ENCODE peak calls at places on chromosomes 6 and 20, in six cellular contexts. One of them, this sample, is unnamed.

GRCh38 chr6:70956451-70957283 is at the start of gene B3GAT2:
- DNase-seq in cardiac muscle cell: peak; percentile 25
- DNase-seq in ovary: peak; percentile 18
- DNase-seq in hepatocyte: peak; percentile 47
- DNase-seq in lower lobe of right lung: no peak
- DNase-seq in neural progenitor cell: peak; percentile 79
- DNase-seq in this sample: no peak

GRCh38 chr20:8043687-8044278 is 24.2 kb upstream of the TMX4 start:
- DNase-seq in ovary: no peak
- DNase-seq in hepatocyte: peak; percentile 82
- DNase-seq in neural progenitor cell: peak; percentile 71
- DNase-seq in cardiac muscle cell: peak; percentile 76
- DNase-seq in lower lobe of right lung: no peak
- DNase-seq in this sample: peak; percentile 43

GRCh38 chr6:90295854-90296345 is 743 bp downstream of the BACH2 start:
- DNase-seq in hepatocyte: peak; percentile 80
- DNase-seq in ovary: peak; percentile 86
- DNase-seq in lower lobe of right lung: peak; percentile 58
- DNase-seq in cardiac muscle cell: peak; percentile 71
- DNase-seq in neural progenitor cell: peak; percentile 83
- DNase-seq in this sample: peak; percentile 70

GRCh38 chr20:46139908-46140482 is 21.9 kb downstream of the CD40 start:
- DNase-seq in cardiac muscle cell: no peak
- DNase-seq in ovary: no peak
- DNase-seq in lower lobe of right lung: no peak
- DNase-seq in hepatocyte: no peak
- DNase-seq in neural progenitor cell: peak; percentile 41
- DNase-seq in this sample: no peak

GRCh38 chr6:31414771-31415270 is 11.4 kb downstream of the MICA start:
- DNase-seq in neural progenitor cell: no peak
- DNase-seq in hepatocyte: no peak
- DNase-seq in lower lobe of right lung: no peak
- DNase-seq in cardiac muscle cell: no peak
- DNase-seq in ovary: no peak
- DNase-seq in this sample: no peak

GRCh38 chr6:111880181-111880944 is 7.1 kb upstream of the FYN start:
- DNase-seq in hepatocyte: no peak
- DNase-seq in lower lobe of right lung: no peak
- DNase-seq in neural progenitor cell: no peak
- DNase-seq in cardiac muscle cell: peak; percentile 25
- DNase-seq in ovary: no peak
- DNase-seq in this sample: no peak

GRCh38 chr20:51315390-51315789 is 227.1 kb downstream of the NFATC2 start:
- DNase-seq in lower lobe of right lung: no peak
- DNase-seq in cardiac muscle cell: no peak
- DNase-seq in ovary: no peak
- DNase-seq in hepatocyte: no peak
- DNase-seq in neural progenitor cell: no peak
- DNase-seq in this sample: no peak

GRCh38 chr6:28207244-28208179 is 17.6 kb upstream of the ZSCAN9 start:
- DNase-seq in lower lobe of right lung: no peak
- DNase-seq in ovary: no peak
- DNase-seq in cardiac muscle cell: peak; percentile 26
- DNase-seq in neural progenitor cell: peak; percentile 79
- DNase-seq in hepatocyte: peak; percentile 24
- DNase-seq in this sample: no peak

GRCh38 chr20:4513720-4514119 is 208.0 kb upstream of the PRND start:
- DNase-seq in ovary: no peak
- DNase-seq in cardiac muscle cell: peak; percentile 66
- DNase-seq in hepatocyte: no peak
- DNase-seq in neural progenitor cell: no peak
- DNase-seq in lower lobe of right lung: no peak
- DNase-seq in this sample: no peak

GRCh38 chr6:30646450-30647038 is 389 bp upstream of the C6orf136 start:
- DNase-seq in neural progenitor cell: peak; percentile 44
- DNase-seq in lower lobe of right lung: peak; percentile 97
- DNase-seq in hepatocyte: peak; percentile 35
- DNase-seq in ovary: peak; percentile 93
- DNase-seq in cardiac muscle cell: no peak
- DNase-seq in this sample: peak; percentile 46

GRCh38 chr20:44017905-44018683 is 103.4 kb downstream of the TOX2 start:
- DNase-seq in hepatocyte: peak; percentile 68
- DNase-seq in neural progenitor cell: no peak
- DNase-seq in ovary: no peak
- DNase-seq in lower lobe of right lung: peak; percentile 75
- DNase-seq in cardiac muscle cell: peak; percentile 72
- DNase-seq in this sample: peak; percentile 62

GRCh38 chr20:45972500-45973183 is 639 bp upstream of the ZNF335 start:
- DNase-seq in neural progenitor cell: no peak
- DNase-seq in hepatocyte: no peak
- DNase-seq in ovary: no peak
- DNase-seq in cardiac muscle cell: no peak
- DNase-seq in lower lobe of right lung: peak; percentile 94
- DNase-seq in this sample: peak; percentile 93

GRCh38 chr20:62736407-62737071 is 27.9 kb downstream of the NTSR1 start:
- DNase-seq in lower lobe of right lung: peak; percentile 32
- DNase-seq in hepatocyte: no peak
- DNase-seq in cardiac muscle cell: no peak
- DNase-seq in neural progenitor cell: no peak
- DNase-seq in ovary: no peak
- DNase-seq in this sample: no peak

GRCh38 chr20:13995086-13995665 is at the start of gene MACROD2:
- DNase-seq in lower lobe of right lung: peak; percentile 95
- DNase-seq in neural progenitor cell: peak; percentile 98
- DNase-seq in hepatocyte: peak; percentile 99
- DNase-seq in cardiac muscle cell: peak; percentile 69
- DNase-seq in ovary: peak; percentile 97
- DNase-seq in this sample: no peak

GRCh38 chr6:156808287-156808686 is 31.1 kb downstream of the ARID1B start:
- DNase-seq in hepatocyte: no peak
- DNase-seq in ovary: no peak
- DNase-seq in lower lobe of right lung: no peak
- DNase-seq in neural progenitor cell: no peak
- DNase-seq in cardiac muscle cell: peak; percentile 64
- DNase-seq in this sample: peak; percentile 67

GRCh38 chr20:34825530-34826362 is at the start of gene NCOA6:
- DNase-seq in hepatocyte: peak; percentile 93
- DNase-seq in lower lobe of right lung: peak; percentile 91
- DNase-seq in ovary: peak; percentile 89
- DNase-seq in cardiac muscle cell: peak; percentile 90
- DNase-seq in neural progenitor cell: peak; percentile 82
- DNase-seq in this sample: peak; percentile 76

GRCh38 chr6:84645563-84646266 is 118.7 kb downstream of the TBX18 start:
- DNase-seq in ovary: no peak
- DNase-seq in lower lobe of right lung: no peak
- DNase-seq in cardiac muscle cell: peak; percentile 44
- DNase-seq in hepatocyte: no peak
- DNase-seq in neural progenitor cell: no peak
- DNase-seq in this sample: no peak

GRCh38 chr6:111824608-111825337 is 48.5 kb downstream of the FYN start:
- DNase-seq in cardiac muscle cell: no peak
- DNase-seq in ovary: no peak
- DNase-seq in neural progenitor cell: no peak
- DNase-seq in hepatocyte: no peak
- DNase-seq in lower lobe of right lung: no peak
- DNase-seq in this sample: no peak

GRCh38 chr6:36873612-36874011 is 991 bp downstream of the PPIL1 start:
- DNase-seq in hepatocyte: no peak
- DNase-seq in lower lobe of right lung: no peak
- DNase-seq in cardiac muscle cell: no peak
- DNase-seq in neural progenitor cell: no peak
- DNase-seq in ovary: no peak
- DNase-seq in this sample: no peak

GRCh38 chr6:169158182-169158573 is 95.5 kb downstream of the THBS2 start:
- DNase-seq in lower lobe of right lung: no peak
- DNase-seq in hepatocyte: peak; percentile 82
- DNase-seq in ovary: peak; percentile 88
- DNase-seq in cardiac muscle cell: peak; percentile 97
- DNase-seq in neural progenitor cell: no peak
- DNase-seq in this sample: no peak

GRCh38 chr6:4888841-4889240 is 112.6 kb downstream of the CDYL start:
- DNase-seq in neural progenitor cell: no peak
- DNase-seq in ovary: no peak
- DNase-seq in lower lobe of right lung: no peak
- DNase-seq in cardiac muscle cell: peak; percentile 64
- DNase-seq in hepatocyte: no peak
- DNase-seq in this sample: no peak

GRCh38 chr6:128569737-128570438 is 49.5 kb upstream of the PTPRK start:
- DNase-seq in cardiac muscle cell: peak; percentile 79
- DNase-seq in ovary: no peak
- DNase-seq in lower lobe of right lung: no peak
- DNase-seq in neural progenitor cell: peak; percentile 12
- DNase-seq in hepatocyte: peak; percentile 18
- DNase-seq in this sample: peak; percentile 58

GRCh38 chr6:131231886-131232285 is 96.6 kb downstream of the AKAP7 start:
- DNase-seq in ovary: no peak
- DNase-seq in cardiac muscle cell: no peak
- DNase-seq in neural progenitor cell: no peak
- DNase-seq in lower lobe of right lung: no peak
- DNase-seq in hepatocyte: no peak
- DNase-seq in this sample: no peak

GRCh38 chr6:47044418-47044817 is 2.3 kb upstream of the ADGRF1 start:
- DNase-seq in cardiac muscle cell: peak; percentile 21
- DNase-seq in neural progenitor cell: no peak
- DNase-seq in hepatocyte: peak; percentile 47
- DNase-seq in ovary: no peak
- DNase-seq in lower lobe of right lung: no peak
- DNase-seq in this sample: no peak

GRCh38 chr6:106733386-106733785 is 104.0 kb downstream of the QRSL1 start:
- DNase-seq in cardiac muscle cell: no peak
- DNase-seq in neural progenitor cell: no peak
- DNase-seq in ovary: no peak
- DNase-seq in lower lobe of right lung: no peak
- DNase-seq in hepatocyte: no peak
- DNase-seq in this sample: no peak

GRCh38 chr6:85472744-85473143 is 22.9 kb downstream of the NT5E start:
- DNase-seq in neural progenitor cell: no peak
- DNase-seq in lower lobe of right lung: no peak
- DNase-seq in ovary: no peak
- DNase-seq in hepatocyte: no peak
- DNase-seq in cardiac muscle cell: no peak
- DNase-seq in this sample: no peak

GRCh38 chr20:10774357-10774943 is 100.7 kb upstream of the JAG1 start:
- DNase-seq in ovary: no peak
- DNase-seq in cardiac muscle cell: no peak
- DNase-seq in neural progenitor cell: no peak
- DNase-seq in hepatocyte: no peak
- DNase-seq in lower lobe of right lung: no peak
- DNase-seq in this sample: no peak

GRCh38 chr20:49591217-49591865 is 23.4 kb upstream of the PTGIS start:
- DNase-seq in ovary: no peak
- DNase-seq in cardiac muscle cell: peak; percentile 84
- DNase-seq in neural progenitor cell: no peak
- DNase-seq in lower lobe of right lung: no peak
- DNase-seq in hepatocyte: peak; percentile 59
- DNase-seq in this sample: no peak

GRCh38 chr6:116730513-116730912 is 35.0 kb downstream of the FAM162B start:
- DNase-seq in ovary: no peak
- DNase-seq in cardiac muscle cell: no peak
- DNase-seq in neural progenitor cell: no peak
- DNase-seq in lower lobe of right lung: no peak
- DNase-seq in hepatocyte: no peak
- DNase-seq in this sample: no peak

GRCh38 chr6:140433072-140433471 is 1058.6 kb upstream of the CITED2 start:
- DNase-seq in neural progenitor cell: no peak
- DNase-seq in cardiac muscle cell: no peak
- DNase-seq in hepatocyte: no peak
- DNase-seq in ovary: no peak
- DNase-seq in lower lobe of right lung: no peak
- DNase-seq in this sample: no peak

GRCh38 chr6:49713346-49713745 is at the start of gene CRISP2:
- DNase-seq in neural progenitor cell: no peak
- DNase-seq in hepatocyte: no peak
- DNase-seq in ovary: peak; percentile 21
- DNase-seq in cardiac muscle cell: no peak
- DNase-seq in lower lobe of right lung: peak; percentile 40
- DNase-seq in this sample: no peak

GRCh38 chr6:39050453-39051112 is 2.0 kb downstream of the GLP1R start:
- DNase-seq in hepatocyte: no peak
- DNase-seq in lower lobe of right lung: no peak
- DNase-seq in ovary: no peak
- DNase-seq in neural progenitor cell: no peak
- DNase-seq in cardiac muscle cell: no peak
- DNase-seq in this sample: no peak

GRCh38 chr20:38304845-38305447 is 990 bp downstream of the BPI start:
- DNase-seq in ovary: no peak
- DNase-seq in hepatocyte: no peak
- DNase-seq in cardiac muscle cell: peak; percentile 54
- DNase-seq in lower lobe of right lung: peak; percentile 75
- DNase-seq in neural progenitor cell: peak; percentile 36
- DNase-seq in this sample: no peak

GRCh38 chr6:360791-361373 is 30.7 kb upstream of the IRF4 start:
- DNase-seq in neural progenitor cell: no peak
- DNase-seq in lower lobe of right lung: peak; percentile 49
- DNase-seq in hepatocyte: no peak
- DNase-seq in ovary: no peak
- DNase-seq in cardiac muscle cell: no peak
- DNase-seq in this sample: no peak
- H3K4me1 ChIP-seq in neural progenitor cell: peaks cover under 1% of the 10 kb centered on the region
- H3K4me1 ChIP-seq in lower lobe of right lung: no peaks in the 10 kb centered on the region
- H3K4me1 ChIP-seq in hepatocyte: no peaks in the 10 kb centered on the region
- H3K4me1 ChIP-seq in ovary: no peaks in the 10 kb centered on the region
- H3K4me1 ChIP-seq in cardiac muscle cell: no peaks in the 10 kb centered on the region
- H3K4me1 ChIP-seq in this sample: no peaks in the 10 kb centered on the region

GRCh38 chr6:83431545-83432165 is 804 bp upstream of the ME1 start:
- DNase-seq in hepatocyte: peak; percentile 57
- DNase-seq in neural progenitor cell: no peak
- DNase-seq in cardiac muscle cell: no peak
- DNase-seq in lower lobe of right lung: no peak
- DNase-seq in ovary: no peak
- DNase-seq in this sample: no peak
- H3K4me3 ChIP-seq in hepatocyte: peak overlapping the region; percentile 78
- H3K4me3 ChIP-seq in neural progenitor cell: peak overlapping the region; percentile 63
- H3K4me3 ChIP-seq in cardiac muscle cell: no peak overlapping the region
- H3K4me3 ChIP-seq in lower lobe of right lung: peak overlapping the region; percentile 70
- H3K4me3 ChIP-seq in ovary: peak overlapping the region; percentile 45
- H3K4me3 ChIP-seq in this sample: peak overlapping the region; percentile 53

DNA sequence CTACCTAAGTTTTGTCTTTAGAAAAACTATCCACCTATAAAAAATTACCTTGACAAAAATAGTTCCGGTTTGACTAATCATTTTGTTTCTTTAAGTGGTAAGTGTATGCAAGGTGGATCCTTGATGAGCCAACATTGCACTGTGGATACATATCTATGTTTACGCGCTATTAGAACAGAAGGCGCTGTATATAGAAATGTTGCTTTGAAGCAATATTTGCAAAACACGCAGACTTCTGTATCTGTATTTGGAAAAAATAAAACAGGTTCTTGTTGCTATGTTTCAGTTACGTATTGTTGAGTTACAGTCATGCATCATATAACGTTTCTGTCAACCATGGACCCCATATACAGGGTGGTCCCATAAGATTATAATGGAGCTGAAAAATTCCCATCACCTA is 4.2 kb downstream of the SCAND1 start:
- DNase-seq in cardiac muscle cell: no peak
- DNase-seq in hepatocyte: no peak
- DNase-seq in lower lobe of right lung: no peak
- DNase-seq in ovary: no peak
- DNase-seq in neural progenitor cell: no peak
- DNase-seq in this sample: no peak
- H3K36me3 ChIP-seq in cardiac muscle cell: peaks cover 4% of the 10 kb centered on the region
- H3K36me3 ChIP-seq in hepatocyte: no peaks in the 10 kb centered on the region
- H3K36me3 ChIP-seq in lower lobe of right lung: peaks cover 44% of the 10 kb centered on the region
- H3K36me3 ChIP-seq in ovary: no peaks in the 10 kb centered on the region
- H3K36me3 ChIP-seq in neural progenitor cell: peaks cover 4% of the 10 kb centered on the region
- H3K36me3 ChIP-seq in this sample: peaks cover 22% of the 10 kb centered on the region

GRCh38 chr6:167745660-167746376 is 80.9 kb upstream of the AFDN start:
- DNase-seq in ovary: no peak
- DNase-seq in lower lobe of right lung: no peak
- DNase-seq in cardiac muscle cell: no peak
- DNase-seq in hepatocyte: no peak
- DNase-seq in neural progenitor cell: no peak
- DNase-seq in this sample: no peak
- H3K4me1 ChIP-seq in ovary: no peaks in the 10 kb centered on the region
- H3K4me1 ChIP-seq in lower lobe of right lung: peaks cover 4% of the 10 kb centered on the region
- H3K4me1 ChIP-seq in cardiac muscle cell: no peaks in the 10 kb centered on the region
- H3K4me1 ChIP-seq in hepatocyte: peaks cover 31% of the 10 kb centered on the region
- H3K4me1 ChIP-seq in neural progenitor cell: peaks cover 10% of the 10 kb centered on the region
- H3K4me1 ChIP-seq in this sample: no peaks in the 10 kb centered on the region